ENCODE peak calls at places on chromosome 6, in seven cellular contexts. One of them, this sample, is unnamed.

GRCh38 chr6:42710316-42710715 is 12.1 kb downstream of the PRPH2 start:
- DNase-seq in GM12878: no peak
- DNase-seq in K562: peak
- DNase-seq in H1: no peak
- DNase-seq in HCT116: no peak
- DNase-seq in SK-N-SH: no peak
- DNase-seq in HepG2: no peak
- DNase-seq in this sample: no peak

GRCh38 chr6:63821442-63821841 is 185.8 kb downstream of the PHF3 start:
- DNase-seq in K562: no peak
- DNase-seq in HepG2: no peak
- DNase-seq in GM12878: no peak
- DNase-seq in HCT116: no peak
- DNase-seq in SK-N-SH: no peak
- DNase-seq in H1: no peak
- DNase-seq in this sample: no peak

GRCh38 chr6:63509652-63510352 is 62.5 kb upstream of the LOC128125822 start:
- DNase-seq in K562: no peak
- DNase-seq in SK-N-SH: no peak
- DNase-seq in HepG2: peak
- DNase-seq in H1: no peak
- DNase-seq in GM12878: no peak
- DNase-seq in HCT116: no peak
- DNase-seq in this sample: no peak

GRCh38 chr6:31079656-31080261 is 32.6 kb downstream of the C6orf15 start:
- DNase-seq in HCT116: peak
- DNase-seq in GM12878: no peak
- DNase-seq in H1: peak
- DNase-seq in SK-N-SH: peak
- DNase-seq in K562: peak
- DNase-seq in HepG2: peak
- DNase-seq in this sample: peak

GRCh38 chr6:10882654-10883053 is 813 bp upstream of the GCM2 start:
- DNase-seq in HepG2: no peak
- DNase-seq in SK-N-SH: no peak
- DNase-seq in GM12878: no peak
- DNase-seq in HCT116: no peak
- DNase-seq in H1: no peak
- DNase-seq in K562: no peak
- DNase-seq in this sample: no peak

GRCh38 chr6:133705731-133706130 is 183.2 kb upstream of the TCF21 start:
- DNase-seq in HepG2: no peak
- DNase-seq in H1: no peak
- DNase-seq in HCT116: no peak
- DNase-seq in SK-N-SH: no peak
- DNase-seq in K562: no peak
- DNase-seq in GM12878: no peak
- DNase-seq in this sample: no peak

GRCh38 chr6:107488875-107489635 is 862 bp upstream of the SOBP start:
- DNase-seq in SK-N-SH: peak
- DNase-seq in HCT116: no peak
- DNase-seq in GM12878: no peak
- DNase-seq in K562: peak
- DNase-seq in H1: no peak
- DNase-seq in HepG2: peak
- DNase-seq in this sample: no peak

GRCh38 chr6:91358986-91359385 is 772.1 kb upstream of the MAP3K7 start:
- DNase-seq in H1: no peak
- DNase-seq in K562: no peak
- DNase-seq in HCT116: no peak
- DNase-seq in SK-N-SH: no peak
- DNase-seq in HepG2: no peak
- DNase-seq in GM12878: no peak
- DNase-seq in this sample: no peak

GRCh38 chr6:108876929-108877775 is 28.9 kb downstream of the ARMC2 start:
- DNase-seq in HCT116: no peak
- DNase-seq in K562: no peak
- DNase-seq in H1: no peak
- DNase-seq in GM12878: no peak
- DNase-seq in HepG2: no peak
- DNase-seq in SK-N-SH: no peak
- DNase-seq in this sample: no peak

GRCh38 chr6:11264100-11264499 is 31.6 kb upstream of the NEDD9 start:
- DNase-seq in K562: peak
- DNase-seq in HepG2: no peak
- DNase-seq in H1: no peak
- DNase-seq in HCT116: no peak
- DNase-seq in SK-N-SH: no peak
- DNase-seq in GM12878: no peak
- DNase-seq in this sample: no peak

GRCh38 chr6:129104131-129104530 is 221.2 kb downstream of the LAMA2 start:
- DNase-seq in GM12878: no peak
- DNase-seq in SK-N-SH: no peak
- DNase-seq in K562: no peak
- DNase-seq in HCT116: no peak
- DNase-seq in HepG2: no peak
- DNase-seq in H1: no peak
- DNase-seq in this sample: no peak

GRCh38 chr6:116287668-116288282 is 8.0 kb upstream of the TSPYL1 start:
- DNase-seq in GM12878: no peak
- DNase-seq in H1: no peak
- DNase-seq in HCT116: peak
- DNase-seq in SK-N-SH: peak
- DNase-seq in HepG2: peak
- DNase-seq in K562: peak
- DNase-seq in this sample: peak

GRCh38 chr6:168216741-168217140 is 102.8 kb downstream of the DACT2 start:
- DNase-seq in SK-N-SH: no peak
- DNase-seq in GM12878: no peak
- DNase-seq in K562: no peak
- DNase-seq in HepG2: no peak
- DNase-seq in HCT116: no peak
- DNase-seq in H1: no peak
- DNase-seq in this sample: no peak

GRCh38 chr6:92538926-92539325 is 880.4 kb downstream of the EPHA7 start:
- DNase-seq in K562: no peak
- DNase-seq in GM12878: no peak
- DNase-seq in HepG2: no peak
- DNase-seq in HCT116: no peak
- DNase-seq in H1: no peak
- DNase-seq in SK-N-SH: no peak
- DNase-seq in this sample: no peak

GRCh38 chr6:151044465-151045441 is 179.3 kb downstream of the MTHFD1L start:
- DNase-seq in GM12878: no peak
- DNase-seq in HepG2: peak
- DNase-seq in K562: no peak
- DNase-seq in SK-N-SH: peak
- DNase-seq in H1: no peak
- DNase-seq in HCT116: peak
- DNase-seq in this sample: peak

GRCh38 chr6:21241231-21242130 is 352.1 kb upstream of the SOX4 start:
- DNase-seq in SK-N-SH: peak
- DNase-seq in H1: no peak
- DNase-seq in HCT116: no peak
- DNase-seq in HepG2: peak
- DNase-seq in K562: no peak
- DNase-seq in GM12878: peak
- DNase-seq in this sample: no peak

GRCh38 chr6:21238208-21238607 is 355.3 kb upstream of the SOX4 start:
- DNase-seq in HepG2: no peak
- DNase-seq in SK-N-SH: no peak
- DNase-seq in GM12878: no peak
- DNase-seq in H1: no peak
- DNase-seq in K562: no peak
- DNase-seq in HCT116: no peak
- DNase-seq in this sample: no peak

GRCh38 chr6:21244897-21245470 is 348.6 kb upstream of the SOX4 start:
- DNase-seq in HepG2: no peak
- DNase-seq in GM12878: no peak
- DNase-seq in H1: no peak
- DNase-seq in K562: no peak
- DNase-seq in SK-N-SH: peak
- DNase-seq in HCT116: no peak
- DNase-seq in this sample: no peak

GRCh38 chr6:21245488-21245887 is 348.1 kb upstream of the SOX4 start:
- DNase-seq in H1: no peak
- DNase-seq in HepG2: no peak
- DNase-seq in GM12878: no peak
- DNase-seq in SK-N-SH: peak
- DNase-seq in K562: no peak
- DNase-seq in HCT116: no peak
- DNase-seq in this sample: no peak

DNA sequence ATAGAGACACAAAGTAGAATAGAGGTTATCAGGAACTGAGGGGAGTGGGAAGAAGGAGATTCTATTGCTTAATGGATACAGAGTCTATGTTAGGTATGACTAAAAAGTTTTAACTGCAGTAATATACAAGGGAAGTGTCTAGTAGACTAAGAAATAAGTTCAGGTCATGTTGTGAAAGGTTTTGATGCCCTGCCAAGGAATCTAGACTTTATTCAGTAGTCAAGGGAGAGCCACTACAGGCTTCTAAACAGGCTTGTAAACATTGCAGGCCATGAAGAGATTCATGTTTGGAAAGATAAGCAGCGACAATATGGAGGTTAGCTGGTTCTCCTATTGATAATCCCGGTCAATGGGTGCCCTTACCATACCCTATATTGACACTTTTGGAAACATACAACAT is 352.8 kb upstream of the SOX4 start:
- DNase-seq in HCT116: no peak
- DNase-seq in GM12878: no peak
- DNase-seq in H1: no peak
- DNase-seq in K562: no peak
- DNase-seq in SK-N-SH: no peak
- DNase-seq in HepG2: peak
- DNase-seq in this sample: no peak
- TF ChIP-seq JUND in HCT116: no peak
- TF ChIP-seq JUND in GM12878: no peak
- TF ChIP-seq JUND in H1: no peak
- TF ChIP-seq JUND in K562: no peak
- TF ChIP-seq JUND in SK-N-SH: no peak
- TF ChIP-seq JUND in HepG2: no peak
- TF ChIP-seq JUND in this sample: no peak

GRCh38 chr6:3813150-3813780 is 35.9 kb upstream of the FAM50B start:
- DNase-seq in K562: peak
- DNase-seq in HepG2: peak
- DNase-seq in GM12878: no peak
- DNase-seq in SK-N-SH: no peak
- DNase-seq in HCT116: no peak
- DNase-seq in H1: no peak
- DNase-seq in this sample: no peak
- TF ChIP-seq JUND in K562: peak
- TF ChIP-seq JUND in HepG2: no peak
- TF ChIP-seq JUND in GM12878: no peak
- TF ChIP-seq JUND in SK-N-SH: peak
- TF ChIP-seq JUND in HCT116: peak
- TF ChIP-seq JUND in H1: no peak
- TF ChIP-seq JUND in this sample: no peak

DNA sequence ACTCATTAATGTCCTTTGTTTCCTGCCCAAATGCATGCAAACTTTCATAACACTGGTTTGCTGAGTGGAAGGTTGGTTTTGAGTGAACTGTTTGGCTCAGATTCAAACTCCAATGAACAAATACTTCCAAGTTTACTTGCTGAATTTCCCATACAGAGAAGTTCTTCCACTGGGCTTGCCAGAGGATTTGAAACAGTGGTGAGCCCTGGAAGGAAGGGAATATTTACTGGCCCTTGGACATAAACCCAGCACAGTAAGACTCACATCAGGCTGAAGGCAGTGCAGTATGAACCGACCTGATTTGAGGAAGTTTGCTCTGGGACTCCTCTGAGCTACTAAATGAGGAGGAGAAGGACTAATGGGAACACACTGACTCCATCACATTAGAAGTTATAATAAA is 3.8 kb downstream of the TRAF3IP2 start:
- DNase-seq in K562: no peak
- DNase-seq in SK-N-SH: no peak
- DNase-seq in HepG2: no peak
- DNase-seq in GM12878: no peak
- DNase-seq in HCT116: no peak
- DNase-seq in H1: no peak
- DNase-seq in this sample: no peak
- TF ChIP-seq JUND in K562: no peak
- TF ChIP-seq JUND in SK-N-SH: no peak
- TF ChIP-seq JUND in HepG2: no peak
- TF ChIP-seq JUND in GM12878: no peak
- TF ChIP-seq JUND in HCT116: no peak
- TF ChIP-seq JUND in H1: no peak
- TF ChIP-seq JUND in this sample: no peak

GRCh38 chr6:72748759-72749158 is 126.9 kb downstream of the KCNQ5 start:
- DNase-seq in HCT116: no peak
- DNase-seq in H1: no peak
- DNase-seq in HepG2: no peak
- DNase-seq in SK-N-SH: no peak
- DNase-seq in GM12878: no peak
- DNase-seq in K562: no peak
- DNase-seq in this sample: no peak
- TF ChIP-seq JUND in HCT116: no peak
- TF ChIP-seq JUND in H1: no peak
- TF ChIP-seq JUND in HepG2: no peak
- TF ChIP-seq JUND in SK-N-SH: peak
- TF ChIP-seq JUND in GM12878: no peak
- TF ChIP-seq JUND in K562: no peak
- TF ChIP-seq JUND in this sample: no peak

GRCh38 chr6:158465747-158466146 is 94.1 kb upstream of the TMEM181 start:
- DNase-seq in SK-N-SH: no peak
- DNase-seq in GM12878: no peak
- DNase-seq in H1: no peak
- DNase-seq in K562: no peak
- DNase-seq in HepG2: no peak
- DNase-seq in HCT116: no peak
- DNase-seq in this sample: peak

GRCh38 chr6:158464483-158464882 is 95.4 kb upstream of the TMEM181 start:
- DNase-seq in HCT116: no peak
- DNase-seq in H1: peak
- DNase-seq in GM12878: no peak
- DNase-seq in HepG2: no peak
- DNase-seq in K562: no peak
- DNase-seq in SK-N-SH: no peak
- DNase-seq in this sample: no peak

GRCh38 chr6:158471339-158471738 is 88.6 kb upstream of the TMEM181 start:
- DNase-seq in K562: no peak
- DNase-seq in SK-N-SH: no peak
- DNase-seq in H1: no peak
- DNase-seq in GM12878: no peak
- DNase-seq in HepG2: no peak
- DNase-seq in HCT116: no peak
- DNase-seq in this sample: no peak

GRCh38 chr6:158468666-158469065 is 91.2 kb upstream of the TMEM181 start:
- DNase-seq in H1: no peak
- DNase-seq in K562: no peak
- DNase-seq in SK-N-SH: no peak
- DNase-seq in HepG2: no peak
- DNase-seq in GM12878: no peak
- DNase-seq in HCT116: no peak
- DNase-seq in this sample: no peak

GRCh38 chr6:158467923-158468322 is 92.0 kb upstream of the TMEM181 start:
- DNase-seq in K562: no peak
- DNase-seq in HCT116: no peak
- DNase-seq in H1: no peak
- DNase-seq in GM12878: no peak
- DNase-seq in SK-N-SH: no peak
- DNase-seq in HepG2: no peak
- DNase-seq in this sample: peak
- TF ChIP-seq JUND in K562: no peak
- TF ChIP-seq JUND in HCT116: no peak
- TF ChIP-seq JUND in H1: no peak
- TF ChIP-seq JUND in GM12878: no peak
- TF ChIP-seq JUND in SK-N-SH: no peak
- TF ChIP-seq JUND in HepG2: no peak
- TF ChIP-seq JUND in this sample: no peak

This sample was measured in T47D.